ENCODE peak calls at places on chromosomes 1 and 21, in four cellular contexts. N is right lobe of liver, J is uterus, C is prostate gland. O is an unnamed sample.

GRCh38 chr1:10507111-10507879 is 32.5 kb downstream of the PEX14 start:
- DNase-seq in N (peak), C (peak), J (peak), O (no peak)

GRCh38 chr1:226281058-226281457 is 27.9 kb downstream of the LIN9 start:
- DNase-seq in N (no peak), J (no peak), C (no peak), O (no peak)

GRCh38 chr1:199041173-199041914 is 402.5 kb downstream of the PTPRC start:
- DNase-seq in J (no peak), C (no peak), N (no peak), O (no peak)

GRCh38 chr21:34020934-34021553 is 52.3 kb upstream of the MRPS6 start:
- DNase-seq in C (no peak), J (no peak), N (no peak), O (no peak)

GRCh38 chr1:116168277-116169032 is 57.3 kb downstream of the MAB21L3 start:
- DNase-seq in N (peak), C (peak), J (peak), O (peak)

GRCh38 chr1:17539202-17539525 is 334 bp upstream of the ARHGEF10L start:
- DNase-seq in C (no peak), N (no peak), J (no peak), O (no peak)

GRCh38 chr1:161037661-161038522 is 872 bp downstream of the TSTD1 start:
- DNase-seq in N (no peak), C (peak), J (no peak), O (no peak)

GRCh38 chr1:25643962-25644361 is 27.4 kb downstream of the MAN1C1 start:
- DNase-seq in J (no peak), N (no peak), C (no peak), O (no peak)

GRCh38 chr1:50047916-50048694 is 24.4 kb upstream of the AGBL4 start:
- DNase-seq in J (no peak), C (no peak), N (no peak), O (no peak)

GRCh38 chr1:174167404-174167803 is 8.1 kb downstream of the RABGAP1L start:
- DNase-seq in J (no peak), C (no peak), N (no peak), O (no peak)

GRCh38 chr21:36962098-36962780 is 4.2 kb downstream of the HLCS start:
- DNase-seq in N (no peak), C (no peak), J (no peak), O (no peak)

GRCh38 chr1:30539856-30540243 is 183.5 kb downstream of the MATN1 start:
- DNase-seq in C (no peak), J (no peak), N (no peak), O (no peak)

GRCh38 chr1:18190598-18190997 is 83.0 kb downstream of the IGSF21 start:
- DNase-seq in N (no peak), C (peak), J (no peak), O (no peak)

GRCh38 chr1:185238447-185238846 is 78.6 kb downstream of the IVNS1ABP start:
- DNase-seq in C (no peak), J (no peak), N (no peak), O (no peak)

GRCh38 chr1:46171351-46171750 is 3.5 kb upstream of the TSPAN1 start:
- DNase-seq in N (no peak), J (peak), C (no peak), O (peak)

GRCh38 chr21:26806734-26807372 is 38.4 kb downstream of the ADAMTS1 start:
- DNase-seq in N (no peak), C (no peak), J (no peak), O (no peak)

GRCh38 chr1:76254165-76255043 is 179.9 kb downstream of the ST6GALNAC3 start:
- DNase-seq in N (no peak), C (no peak), J (peak), O (no peak)

GRCh38 chr1:200179781-200180160 is 152.3 kb downstream of the NR5A2 start:
- DNase-seq in J (no peak), C (no peak), N (no peak), O (no peak)

GRCh38 chr1:119275930-119276215 is 92.7 kb upstream of the HAO2 start:
- DNase-seq in J (no peak), N (no peak), C (no peak), O (no peak)

GRCh38 chr1:65165269-65166002 is 17.4 kb downstream of the AK4 start:
- DNase-seq in N (no peak), C (no peak), J (no peak), O (no peak)

GRCh38 chr1:230878584-230878975 is 10.3 kb upstream of the C1orf198 start:
- DNase-seq in J (peak), N (no peak), C (no peak), O (no peak)

GRCh38 chr1:18199462-18199861 is 91.9 kb downstream of the IGSF21 start:
- DNase-seq in J (no peak), N (no peak), C (no peak), O (no peak)

GRCh38 chr1:231100393-231100792 is 60.3 kb upstream of the FAM89A start:
- DNase-seq in C (no peak), N (no peak), J (no peak), O (no peak)

GRCh38 chr1:62487956-62488355 is 51.1 kb downstream of the USP1 start:
- DNase-seq in N (no peak), J (no peak), C (no peak), O (no peak)

GRCh38 chr1:238438296-238439275 is 547.9 kb upstream of the ZP4 start:
- DNase-seq in J (no peak), C (no peak), N (peak), O (no peak)

GRCh38 chr1:103106426-103107321 is 1.6 kb downstream of the COL11A1 start:
- DNase-seq in N (no peak), C (peak), J (no peak), O (no peak)

GRCh38 chr21:20997633-20998455 is at the start of gene NCAM2:
- DNase-seq in J (peak), N (peak), C (peak), O (peak)

GRCh38 chr21:43794857-43795256 is 5.5 kb downstream of the RRP1 start:
- DNase-seq in N (no peak), J (no peak), C (no peak), O (no peak)

GRCh38 chr1:77539510-77540142 is 142.8 kb downstream of the ZZZ3 start:
- DNase-seq in J (no peak), N (no peak), C (no peak), O (no peak)

GRCh38 chr1:11056504-11056903 is 3.3 kb downstream of the SRM start:
- DNase-seq in N (no peak), J (no peak), C (no peak), O (no peak)

GRCh38 chr1:226060976-226061792 is 1.3 kb upstream of the H3-3A start:
- DNase-seq in N (no peak), J (no peak), C (no peak), O (no peak)

GRCh38 chr1:94677714-94678113 is 136.2 kb upstream of the F3 start:
- DNase-seq in C (no peak), N (no peak), J (no peak), O (no peak)
- H3K27ac ChIP-seq in C (peak), N (no peak), J (peak), O (peak)

GRCh38 chr21:45147473-45148315 is 73.3 kb downstream of the ADARB1 start:
- DNase-seq in C (no peak), N (peak), J (no peak), O (no peak)
- H3K4me3 ChIP-seq in C (no peak), N (no peak), J (no peak), O (no peak)

GRCh38 chr1:1752671-1753606 is 25.3 kb downstream of the NADK start:
- DNase-seq in N (peak), J (no peak), C (no peak), O (no peak)
- TF ChIP-seq POLR2A in N (no peak), J (no peak), C (no peak), O (no peak)

GRCh38 chr1:204885288-204885711 is 14.6 kb downstream of the NFASC start:
- DNase-seq in N (peak), C (no peak), J (peak), O (no peak)
- H3K27ac ChIP-seq in N (peak), C (peak), J (peak), O (peak)

DNA sequence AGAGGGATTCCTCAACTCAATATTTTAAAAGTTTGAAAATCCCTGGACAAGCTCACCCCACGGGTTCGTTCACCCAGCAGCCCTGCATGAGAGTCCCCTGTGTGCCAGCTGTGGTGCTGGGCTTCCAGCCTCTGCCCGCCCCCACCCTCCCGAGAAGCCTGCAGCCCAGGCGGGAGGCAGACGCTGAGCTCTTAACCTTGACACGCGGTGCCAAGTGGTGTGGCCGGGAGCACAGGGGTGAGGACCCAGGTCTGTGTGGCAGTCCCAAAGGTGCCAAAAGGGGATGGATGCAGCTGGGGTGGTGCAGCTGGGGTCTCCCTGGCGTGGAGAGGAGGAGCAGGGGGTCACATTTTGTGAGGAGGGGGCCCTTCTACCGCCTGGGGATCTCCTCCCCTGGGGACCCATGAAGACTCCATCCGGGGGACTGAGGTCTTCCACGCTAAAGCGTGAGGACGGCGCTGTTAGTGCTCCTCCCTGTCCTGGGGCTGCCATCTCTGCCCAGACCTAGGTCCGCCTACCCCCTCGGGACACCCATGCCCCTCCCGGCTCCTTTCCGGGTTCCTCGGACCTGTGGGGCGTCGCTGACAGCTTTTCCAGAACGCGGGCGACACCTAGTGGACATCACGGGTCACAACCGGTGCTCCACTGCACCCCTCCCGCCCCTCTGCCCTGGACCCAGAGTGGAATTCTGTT is 12.9 kb downstream of the PLA2G2F start:
- DNase-seq in J (peak), C (peak), N (peak), O (peak)
- H3K4me3 ChIP-seq in J (peak), C (peak), N (peak), O (peak)

DNA sequence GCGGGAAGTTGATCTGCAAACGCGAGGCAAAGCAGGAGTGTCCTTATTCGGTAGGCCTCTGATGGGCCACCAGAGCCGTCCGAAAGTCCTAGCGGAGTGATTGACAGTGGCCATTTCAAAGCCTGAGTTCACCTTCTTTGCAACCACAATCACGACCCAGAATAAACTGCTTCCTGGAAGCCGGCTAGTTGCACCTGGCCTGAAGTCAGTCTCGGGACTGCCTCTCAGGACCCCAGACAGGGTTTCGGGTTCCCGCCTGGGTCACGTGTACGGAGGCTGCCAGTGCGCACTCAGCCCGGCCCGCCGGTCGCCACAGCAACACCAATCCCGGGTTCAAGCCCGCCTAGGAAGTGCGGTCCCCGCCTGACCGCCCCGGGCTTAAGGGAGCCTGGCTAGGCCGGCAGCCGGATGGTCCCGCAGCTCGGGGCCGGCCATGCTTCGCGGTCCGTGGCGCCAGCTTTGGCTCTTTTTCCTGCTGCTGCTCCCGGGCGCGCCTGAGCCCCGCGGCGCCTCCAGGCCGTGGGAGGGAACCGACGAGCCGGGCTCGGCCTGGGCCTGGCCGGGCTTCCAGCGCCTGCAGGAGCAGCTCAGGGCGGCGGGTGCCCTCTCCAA is at the start of gene TOR3A:
- DNase-seq in C (peak), N (peak), J (peak), O (peak)
- TF ChIP-seq POLR2A in C (peak), N (peak), J (peak), O (peak)

DNA sequence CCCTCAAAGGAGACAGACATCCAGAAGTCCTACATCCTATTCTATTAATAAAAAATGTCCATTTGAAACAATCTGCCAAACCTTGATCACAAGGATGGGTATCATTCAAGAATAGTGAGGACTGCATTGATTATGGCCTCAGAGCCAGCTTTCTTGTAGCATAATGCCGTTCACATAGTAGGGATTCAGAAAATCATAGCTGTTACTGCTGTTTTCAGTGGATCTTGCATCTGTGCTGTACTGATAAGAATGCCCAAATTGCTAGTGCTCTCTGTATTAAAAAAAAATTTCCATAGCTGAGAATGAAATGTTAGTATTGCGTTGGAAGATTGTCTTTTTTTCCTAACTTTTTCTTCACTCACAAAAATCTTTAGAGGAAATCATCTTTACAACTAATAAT is 19.1 kb downstream of the BRDT start:
- DNase-seq in C (no peak), J (no peak), N (no peak), O (no peak)
- H3K27ac ChIP-seq in C (no peak), J (no peak), N (no peak), O (no peak)

GRCh38 chr1:117500584-117500983 is 105.3 kb upstream of the TENT5C start:
- DNase-seq in J (no peak), N (no peak), C (no peak), O (no peak)

GRCh38 chr1:117499071-117499470 is 106.8 kb upstream of the TENT5C start:
- DNase-seq in J (no peak), C (no peak), N (no peak), O (no peak)

DNA sequence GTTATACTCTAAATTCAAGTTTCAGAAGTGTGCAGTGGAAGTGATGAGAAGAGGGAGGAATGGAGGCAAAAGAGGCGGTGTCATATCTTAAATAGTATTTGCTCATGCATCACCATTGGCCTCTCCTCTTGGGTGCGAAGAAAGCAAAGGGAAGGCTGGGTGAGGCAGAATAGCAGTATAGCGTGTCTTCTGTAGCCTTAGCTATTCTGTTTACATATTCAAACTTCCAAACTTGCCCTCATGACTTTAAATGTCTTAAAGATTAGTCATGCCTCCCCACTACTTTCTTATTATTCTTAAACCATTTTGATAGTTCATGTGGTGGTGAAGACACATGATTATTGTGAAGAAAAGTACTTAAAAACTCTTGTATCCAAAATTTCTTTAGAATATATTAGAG is 104.6 kb upstream of the TENT5C start:
- DNase-seq in N (no peak), C (no peak), J (no peak), O (no peak)
- H3K4me3 ChIP-seq in N (no peak), C (no peak), J (no peak), O (no peak)

GRCh38 chr1:151327223-151327902 is at the start of gene PI4KB:
- DNase-seq in N (peak), C (peak), J (peak), O (peak)
- TF ChIP-seq POLR2A in N (peak), C (peak), J (peak), O (peak)